ENCODE peak calls at places on chromosomes 12 and 14, in nine cellular contexts. P is left ventricle myocardium inferior; U is NCI-H1105; N is fibroblast of the aortic adventitia; F is cardiac muscle cell; X is CD8-positive, alpha-beta T cell; J is right cardiac atrium; Y is effector memory CD4-positive, alpha-beta T cell; V is activated naive CD8-positive, alpha-beta T cell treated with anti-CD3 and anti-CD28 coated beads for 36 hours. O is an unnamed sample.

GRCh38 chr12:51722387-51722786 is 126.1 kb downstream of the FIGNL2 start:
- DNase-seq in P (no peak), U (no peak), N (no peak), F (no peak), X (no peak), J (no peak), Y (no peak), V (no peak), O (no peak)

GRCh38 chr12:132427999-132428871 is 61.7 kb upstream of the FBRSL1 start:
- DNase-seq in P (no peak), U (no peak), N (no peak), F (no peak), X (no peak), J (peak), Y (no peak), V (no peak), O (no peak)

GRCh38 chr14:38209572-38210159 is 2.0 kb downstream of the SSTR1 start:
- DNase-seq in P (no peak), U (no peak), N (no peak), F (peak), X (no peak), J (no peak), Y (no peak), V (no peak), O (no peak)

GRCh38 chr12:70576341-70577282 is 60.6 kb downstream of the PTPRB start:
- DNase-seq in P (no peak), U (peak), N (peak), F (peak), X (no peak), J (no peak), Y (no peak), V (no peak), O (no peak)

GRCh38 chr12:6620137-6620884 is 13.1 kb upstream of the CHD4 start:
- DNase-seq in P (no peak), U (no peak), N (peak), F (peak), X (peak), J (peak), Y (peak), V (peak), O (peak)

GRCh38 chr12:116533343-116534248 is 25.6 kb upstream of the MAP1LC3B2 start:
- DNase-seq in P (peak), U (peak), N (peak), F (peak), X (peak), J (peak), Y (peak), V (peak), O (peak)

GRCh38 chr12:102891756-102892155 is 25.3 kb downstream of the PAH start:
- DNase-seq in P (no peak), U (no peak), N (no peak), F (no peak), X (no peak), J (no peak), Y (no peak), V (no peak), O (no peak)

GRCh38 chr12:4242595-4242994 is 31.0 kb upstream of the CCND2 start:
- DNase-seq in P (no peak), U (no peak), N (no peak), F (no peak), X (no peak), J (no peak), Y (no peak), V (no peak), O (no peak)

GRCh38 chr12:164207-164606 is 49.8 kb downstream of the SLC6A12 start:
- DNase-seq in P (no peak), U (no peak), N (no peak), F (no peak), X (no peak), J (no peak), Y (no peak), V (no peak), O (no peak)

GRCh38 chr12:62604856-62605255 is 138.2 kb downstream of the MON2 start:
- DNase-seq in P (no peak), U (no peak), N (peak), F (peak), X (no peak), J (no peak), Y (peak), V (no peak), O (peak)

GRCh38 chr12:113005759-113006158 is 27.4 kb downstream of the OAS2 start:
- DNase-seq in P (no peak), U (no peak), N (peak), F (peak), X (no peak), J (no peak), Y (no peak), V (no peak), O (no peak)

GRCh38 chr12:132581348-132582057 is 28.9 kb downstream of the LRCOL1 start:
- DNase-seq in P (no peak), U (no peak), N (no peak), F (no peak), X (no peak), J (peak), Y (no peak), V (no peak), O (no peak)

GRCh38 chr14:73014105-73014504 is 12.8 kb downstream of the ZFYVE1 start:
- DNase-seq in P (no peak), U (no peak), N (no peak), F (no peak), X (no peak), J (no peak), Y (no peak), V (no peak), O (no peak)